ENCODE peak calls at places on chromosomes 1 and 21, in four cellular contexts. I, Z, X and Q are unnamed samples.

GRCh38 chr21:32772281-32773047 is 909 bp upstream of the PAXBP1 start:
- DNase-seq in X (peak), I (peak), Z (no peak), Q (no peak)

GRCh38 chr1:91549041-91549735 is 48.5 kb downstream of the CDC7 start:
- DNase-seq in I (no peak), Z (no peak), X (no peak), Q (no peak)

GRCh38 chr1:55064861-55065263 is 25.5 kb downstream of the PCSK9 start:
- DNase-seq in X (peak), I (peak), Z (no peak), Q (peak)

GRCh38 chr1:240577095-240577494 is 34.9 kb downstream of the GREM2 start:
- DNase-seq in Z (no peak), I (no peak), X (no peak), Q (no peak)

GRCh38 chr1:201042663-201043461 is 19.3 kb upstream of the KIF21B start:
- DNase-seq in Z (peak), X (peak), I (peak), Q (peak)

GRCh38 chr1:173884701-173885100 is 16.5 kb downstream of the ZBTB37 start:
- DNase-seq in Z (no peak), X (no peak), I (no peak), Q (no peak)

GRCh38 chr1:10852486-10852885 is 56.0 kb upstream of the CASZ1 start:
- DNase-seq in Z (no peak), I (no peak), X (no peak), Q (no peak)

GRCh38 chr1:63328140-63328521 is 5.8 kb downstream of the FOXD3 start:
- DNase-seq in Z (no peak), X (no peak), I (no peak), Q (no peak)

GRCh38 chr1:243179714-243180113 is 75.4 kb downstream of the CEP170 start:
- DNase-seq in I (no peak), X (no peak), Z (no peak), Q (no peak)

GRCh38 chr1:202551683-202552082 is 158.6 kb downstream of the SYT2 start:
- DNase-seq in X (peak), I (no peak), Z (peak), Q (no peak)

GRCh38 chr1:115796897-115797296 is 28.4 kb upstream of the CASQ2 start:
- DNase-seq in I (no peak), X (no peak), Z (no peak), Q (no peak)

GRCh38 chr1:202569393-202570322 is 140.6 kb downstream of the SYT2 start:
- DNase-seq in Z (no peak), I (no peak), X (no peak), Q (no peak)

GRCh38 chr1:180498594-180498993 is 3.8 kb downstream of the ACBD6 start:
- DNase-seq in X (no peak), I (no peak), Z (no peak), Q (no peak)

GRCh38 chr1:68808351-68808750 is 311.5 kb upstream of the DEPDC1 start:
- DNase-seq in I (no peak), X (peak), Z (no peak), Q (no peak)

GRCh38 chr1:103788377-103788776 is 38.7 kb downstream of the AMY1C start:
- DNase-seq in Z (no peak), I (no peak), X (peak), Q (peak)

GRCh38 chr1:33043267-33044090 is 6.8 kb upstream of the AK2 start:
- DNase-seq in Z (no peak), I (no peak), X (no peak), Q (no peak)

GRCh38 chr1:156359973-156360372 is 9.0 kb upstream of the RHBG start:
- DNase-seq in Z (no peak), X (peak), I (peak), Q (peak)

GRCh38 chr1:161164901-161165620 is 1.2 kb upstream of the PPOX start:
- DNase-seq in I (no peak), X (no peak), Z (no peak), Q (no peak)

GRCh38 chr1:210248341-210248740 is 15.7 kb downstream of the SERTAD4 start:
- DNase-seq in X (no peak), I (no peak), Z (no peak), Q (peak)

GRCh38 chr1:58814251-58815068 is 30.6 kb upstream of the JUN start:
- DNase-seq in Z (peak), X (no peak), I (peak), Q (peak)

GRCh38 chr1:24289937-24290595 is 29.1 kb upstream of the GRHL3 start:
- DNase-seq in X (peak), Z (no peak), I (peak), Q (peak)

GRCh38 chr1:1763657-1764621 is 14.3 kb downstream of the NADK start:
- DNase-seq in I (no peak), Z (no peak), X (no peak), Q (peak)

GRCh38 chr1:161374373-161374772 is 6.7 kb upstream of the CFAP126 start:
- DNase-seq in Z (no peak), I (no peak), X (peak), Q (no peak)

GRCh38 chr1:115426271-115426771 is 88.3 kb upstream of the NGF start:
- DNase-seq in I (peak), Z (no peak), X (no peak), Q (peak)

GRCh38 chr21:28421716-28422480 is 570.8 kb downstream of the LTN1 start:
- DNase-seq in X (no peak), I (peak), Z (no peak), Q (peak)

GRCh38 chr1:192628406-192629057 is 7.4 kb upstream of the RGS13 start:
- DNase-seq in X (peak), Z (no peak), I (no peak), Q (no peak)

GRCh38 chr1:110390096-110390495 is 730 bp downstream of the SLC16A4 start:
- DNase-seq in X (peak), Z (no peak), I (peak), Q (peak)

GRCh38 chr1:89724369-89725015 is 91.6 kb downstream of the LRRC8C start:
- DNase-seq in X (no peak), I (peak), Z (no peak), Q (no peak)